ENCODE peak calls at places on chromosome 4, in ten cellular contexts. K, G, Y, B, W, H, D, P, V and Z are unnamed samples.

GRCh38 chr4:10095296-10095991 is 21.2 kb downstream of the WDR1 start:
- ATAC-seq in Y (no peak), B (peak), G (no peak), P (no peak), V (no peak), H (no peak), W (no peak), K (no peak), D (peak), Z (no peak)

GRCh38 chr4:69874507-69874906 is 14.6 kb upstream of the SULT1E1 start:
- ATAC-seq in G (no peak), K (no peak), V (no peak), P (no peak), B (no peak), H (no peak), Y (no peak), D (no peak), W (no peak), Z (no peak)

GRCh38 chr4:24774452-24774851 is 20.9 kb upstream of the SOD3 start:
- ATAC-seq in V (peak), P (no peak), G (no peak), D (peak), K (no peak), W (no peak), Y (no peak), H (no peak), B (peak), Z (no peak)

GRCh38 chr4:185626798-185627197 is 91.5 kb upstream of the PDLIM3 start:
- ATAC-seq in G (no peak), Y (no peak), K (no peak), P (no peak), H (no peak), V (no peak), W (no peak), B (no peak), D (no peak), Z (no peak)

GRCh38 chr4:3250438-3250955 is 1.5 kb downstream of the MSANTD1 start:
- ATAC-seq in Y (peak), G (peak), D (peak), H (peak), P (no peak), W (no peak), K (no peak), B (no peak), V (peak), Z (no peak)

GRCh38 chr4:55707507-55707906 is 71.4 kb upstream of the NMU start:
- ATAC-seq in W (no peak), K (no peak), G (no peak), D (no peak), H (no peak), V (no peak), P (no peak), B (no peak), Y (no peak), Z (no peak)

GRCh38 chr4:102828497-102828808 is 1.1 kb upstream of the UBE2D3 start:
- ATAC-seq in H (no peak), B (no peak), K (no peak), P (no peak), W (no peak), Y (peak), V (no peak), G (no peak), D (no peak), Z (no peak)

GRCh38 chr4:140689628-140690027 is 66.6 kb downstream of the TBC1D9 start:
- ATAC-seq in G (no peak), V (no peak), W (no peak), D (no peak), P (no peak), H (no peak), Y (no peak), K (no peak), B (no peak), Z (no peak)

GRCh38 chr4:15455290-15455689 is 14.4 kb upstream of the CC2D2A start:
- ATAC-seq in Y (no peak), D (peak), V (no peak), W (no peak), H (no peak), G (peak), B (no peak), K (peak), P (no peak), Z (peak)

DNA sequence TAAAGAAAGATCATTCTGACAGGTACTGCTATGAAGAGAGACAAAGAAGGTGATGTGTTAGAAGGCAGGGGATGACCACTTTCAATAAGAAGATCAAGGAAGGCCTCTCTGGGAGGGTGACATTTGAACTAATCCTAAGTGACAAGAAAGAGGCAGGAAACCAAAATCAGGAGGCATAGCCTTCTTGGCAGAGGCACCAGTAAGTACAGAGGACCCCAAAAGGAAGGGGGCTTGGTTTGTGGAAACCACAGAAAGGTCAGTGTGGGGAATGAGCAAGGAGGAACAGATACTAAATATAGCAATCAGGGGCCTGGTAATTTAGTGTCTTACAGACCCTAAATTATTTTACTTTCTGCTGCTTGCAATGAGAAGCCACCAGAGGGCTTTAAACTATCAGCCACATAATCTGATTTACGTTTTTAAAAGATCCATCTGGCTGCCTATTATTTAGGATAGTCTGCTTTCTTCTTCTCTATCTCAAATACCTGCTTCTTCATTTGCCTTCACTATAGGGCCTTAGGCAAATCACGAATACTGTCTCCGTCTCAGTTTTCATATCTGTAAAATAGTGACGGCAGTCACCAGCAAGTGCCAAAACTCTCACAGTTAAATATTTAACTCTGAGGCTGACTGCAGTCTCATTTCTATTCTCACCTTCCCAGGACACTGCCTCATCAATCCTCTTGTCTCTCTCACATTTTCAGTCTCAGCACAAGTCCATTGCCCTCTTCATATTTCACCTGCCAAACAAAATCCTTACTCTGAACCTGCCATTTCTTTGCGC is 16.7 kb downstream of the NR3C2 start:
- ATAC-seq in W (no peak), B (no peak), K (no peak), P (no peak), G (no peak), V (no peak), Y (no peak), H (no peak), D (no peak), Z (no peak)
- H3K27ac ChIP-seq in W (no peak), B (no peak), K (no peak), P (no peak), G (no peak), V (no peak), Y (no peak), H (no peak), D (no peak), Z (no peak)

DNA sequence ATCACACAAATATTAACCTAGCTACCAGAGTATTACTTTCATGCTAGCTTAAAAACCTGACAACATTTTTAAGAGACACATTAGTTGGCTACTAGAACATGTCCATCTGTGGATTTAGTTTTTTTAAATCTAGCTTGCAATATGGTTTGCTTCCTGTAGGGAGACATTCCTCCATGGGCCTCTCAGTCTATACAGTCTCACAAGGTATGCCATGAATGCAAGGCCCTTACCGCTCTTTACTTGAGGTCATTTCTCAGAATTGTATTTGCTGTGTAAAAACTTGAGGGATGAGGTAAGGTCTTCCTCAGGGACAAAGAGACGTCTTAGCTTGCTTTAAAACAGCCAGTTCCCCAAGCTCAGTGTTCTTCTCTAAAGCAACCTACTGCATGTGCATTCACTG is 26.9 kb downstream of the UBA6 start:
- ATAC-seq in W (no peak), V (no peak), G (no peak), Y (peak), K (no peak), P (no peak), B (peak), D (no peak), H (peak), Z (no peak)
- H3K27ac ChIP-seq in W (no peak), V (no peak), G (no peak), Y (peak), K (no peak), P (no peak), B (no peak), D (no peak), H (no peak), Z (no peak)

DNA sequence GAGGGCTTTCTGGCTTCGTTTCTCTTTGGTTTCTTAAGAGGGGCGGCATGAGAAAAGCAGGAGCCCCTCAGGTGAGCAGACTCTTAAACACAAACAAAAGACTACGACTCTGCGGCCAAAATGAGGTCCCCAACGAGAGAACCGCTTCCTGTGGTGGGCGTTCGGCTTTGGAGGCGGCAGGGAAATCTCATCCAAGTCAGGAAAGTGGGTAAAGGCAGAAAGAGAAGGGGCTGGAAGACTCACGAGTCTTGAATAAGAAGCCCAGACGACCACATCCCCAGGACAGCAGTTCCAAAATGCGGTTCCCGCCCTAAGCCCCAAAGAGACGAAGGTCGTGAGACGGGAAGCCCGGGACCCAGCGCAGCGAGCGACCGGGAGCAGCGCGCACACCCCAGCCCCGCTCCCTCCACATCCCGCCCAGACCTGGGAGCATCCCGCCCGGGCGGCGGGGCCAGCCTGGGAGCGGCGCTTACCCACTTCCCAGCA is 386 bp downstream of the UGDH start:
- ATAC-seq in W (no peak), V (no peak), Y (peak), P (no peak), H (no peak), G (no peak), D (no peak), K (no peak), B (no peak), Z (peak)
- H3K27ac ChIP-seq in W (peak), V (peak), Y (peak), P (peak), H (peak), G (peak), D (peak), K (peak), B (peak), Z (peak)

GRCh38 chr4:1705732-1706131 is 6.4 kb downstream of the SLBP start:
- ATAC-seq in H (no peak), K (no peak), P (no peak), G (no peak), V (no peak), W (no peak), Y (no peak), B (no peak), D (no peak), Z (no peak)

GRCh38 chr4:1708581-1708980 is 3.5 kb downstream of the SLBP start:
- ATAC-seq in D (no peak), W (no peak), Y (no peak), G (no peak), H (no peak), B (no peak), K (no peak), P (no peak), V (no peak), Z (no peak)

GRCh38 chr4:1706358-1706757 is 5.8 kb downstream of the SLBP start:
- ATAC-seq in B (no peak), W (no peak), G (no peak), H (no peak), D (no peak), K (no peak), Y (no peak), V (no peak), P (no peak), Z (no peak)

DNA sequence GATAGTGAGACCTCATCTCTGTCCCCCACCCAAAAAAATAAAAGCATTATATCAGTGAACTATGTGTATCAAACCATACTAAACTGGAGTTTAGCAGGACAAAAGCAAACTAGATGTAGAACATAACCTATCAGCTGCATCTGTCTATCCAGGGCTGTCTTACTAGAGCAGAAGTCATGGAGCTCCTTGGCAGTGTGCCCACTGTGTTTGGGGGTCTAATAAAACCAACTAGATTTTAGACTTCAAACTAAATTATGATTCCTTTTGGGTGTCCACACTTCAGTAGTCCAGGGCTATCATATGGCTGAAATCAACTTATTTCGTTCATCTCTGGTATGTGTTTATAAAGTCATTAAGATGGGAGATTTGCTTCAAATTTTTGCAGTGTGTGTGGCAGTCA is 8.2 kb downstream of the SLBP start:
- ATAC-seq in Y (no peak), P (no peak), G (no peak), B (no peak), W (no peak), K (no peak), D (no peak), H (no peak), V (no peak), Z (no peak)
- H3K27ac ChIP-seq in Y (no peak), P (no peak), G (no peak), B (no peak), W (no peak), K (no peak), D (no peak), H (no peak), V (no peak), Z (no peak)

DNA sequence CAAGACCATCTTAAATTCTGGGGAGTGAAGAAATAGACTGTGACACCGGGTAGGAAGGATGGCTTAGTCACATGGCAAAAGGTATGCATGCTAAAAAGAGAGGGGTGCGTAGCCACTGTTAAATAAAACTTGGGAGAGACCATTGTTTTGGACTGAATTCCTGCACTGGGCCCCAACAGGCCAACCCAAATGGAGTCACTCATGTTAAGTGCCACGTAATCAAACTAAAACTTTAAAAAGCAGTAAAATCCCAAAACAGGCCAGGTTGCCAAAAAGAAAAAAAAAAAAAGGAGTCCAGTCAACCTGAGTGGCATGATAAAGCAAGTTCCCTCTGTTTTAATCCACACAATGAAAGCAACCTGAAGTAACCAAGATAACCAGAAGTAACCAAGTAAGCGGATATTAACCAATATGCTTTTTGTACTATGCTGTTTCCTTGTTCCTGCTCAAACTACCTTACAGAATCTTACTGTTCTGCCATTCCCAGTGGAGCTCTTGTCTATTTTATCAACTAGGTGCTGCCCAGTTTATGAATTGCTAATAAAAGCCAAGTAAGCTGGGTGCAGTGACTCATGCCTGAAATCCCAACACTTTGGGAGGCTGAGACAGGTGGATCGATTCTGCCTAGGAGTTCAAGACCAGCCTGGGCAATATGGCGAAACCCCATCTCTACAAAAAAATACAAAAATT is 124.6 kb upstream of the ENPP6 start:
- ATAC-seq in B (no peak), Y (no peak), K (no peak), G (no peak), W (no peak), P (no peak), D (no peak), H (no peak), V (no peak), Z (no peak)
- H3K27ac ChIP-seq in B (no peak), Y (no peak), K (no peak), G (no peak), W (no peak), P (no peak), D (no peak), H (no peak), V (peak), Z (no peak)

DNA sequence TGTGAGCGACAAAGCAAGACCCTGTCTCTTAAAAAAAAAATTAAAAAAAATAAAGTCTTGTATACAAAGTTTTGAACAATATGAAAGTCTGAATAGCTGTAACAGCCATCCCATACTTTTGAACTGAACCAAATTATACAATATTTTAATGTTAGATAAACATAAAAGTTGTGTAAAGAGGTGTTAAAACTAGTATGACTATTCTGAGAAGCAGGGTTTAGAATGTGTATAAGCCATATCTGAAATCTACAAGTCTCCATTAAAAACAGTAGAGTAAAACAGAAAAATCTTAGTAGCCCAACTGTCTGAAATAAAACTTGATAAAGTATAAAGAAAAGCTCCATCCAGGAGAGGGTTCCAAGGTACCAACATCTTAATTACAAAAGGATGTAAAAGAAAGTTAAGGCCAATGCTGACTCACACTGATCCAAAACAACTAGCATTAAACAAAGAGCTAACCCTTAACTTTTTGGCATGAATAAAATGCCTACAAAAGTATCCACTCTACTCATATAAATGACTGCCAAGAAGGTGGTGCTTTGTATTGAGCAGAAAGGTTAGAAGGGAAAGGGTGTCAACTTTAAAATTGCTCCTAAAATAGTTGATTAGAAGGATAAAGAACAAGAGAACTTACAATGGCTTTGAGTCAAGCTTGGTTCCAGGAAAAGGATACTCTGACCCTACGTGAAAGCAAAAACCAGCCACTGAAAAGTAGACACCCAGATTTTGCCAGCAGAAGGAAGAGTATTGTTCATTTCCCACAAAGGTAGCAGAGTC is 18.5 kb downstream of the CNOT6L start:
- ATAC-seq in P (peak), B (peak), H (no peak), W (peak), Y (no peak), V (peak), K (no peak), D (no peak), G (no peak), Z (peak)
- H3K27ac ChIP-seq in P (no peak), B (no peak), H (no peak), W (peak), Y (peak), V (peak), K (no peak), D (no peak), G (no peak), Z (peak)

DNA sequence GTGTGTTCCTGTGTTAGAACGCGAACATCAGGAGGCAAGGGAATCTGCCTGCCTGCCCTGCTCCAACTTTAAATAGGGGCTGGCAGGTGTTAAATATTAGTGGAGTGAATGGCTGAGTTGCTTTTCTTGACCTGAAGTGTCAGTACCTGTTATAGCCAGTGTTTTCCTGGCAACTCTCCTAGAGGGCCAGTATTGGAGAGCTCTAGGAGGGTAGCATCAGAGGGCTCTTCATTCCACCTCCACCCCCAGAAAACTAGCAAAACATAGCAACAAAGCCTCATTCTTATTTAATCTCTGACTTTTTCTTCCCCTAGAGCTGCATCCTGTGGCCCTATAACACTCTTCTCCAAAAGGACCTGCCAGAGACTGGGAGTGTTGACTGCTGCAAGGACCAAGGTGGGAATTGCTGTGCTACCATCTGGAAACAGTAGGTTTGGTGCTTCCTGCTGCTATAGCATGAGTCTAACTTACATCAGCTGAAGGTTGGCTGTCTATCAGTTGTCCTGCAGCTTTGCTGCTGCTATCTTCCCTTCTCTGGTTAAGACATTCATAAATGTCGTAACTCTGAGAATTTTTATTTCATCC is 33.5 kb downstream of the SGMS2 start:
- ATAC-seq in W (no peak), B (no peak), Y (peak), G (no peak), H (no peak), V (peak), P (no peak), D (no peak), K (no peak), Z (no peak)
- H3K27ac ChIP-seq in W (no peak), B (no peak), Y (no peak), G (no peak), H (no peak), V (no peak), P (no peak), D (no peak), K (no peak), Z (no peak)